ENCODE peak calls at places on chromosomes 1 and 21, in eight cellular contexts. F is cardiac fibroblast, N is psoas muscle, Q is HepG2, D is left ventricle myocardium inferior, U is uterus, Z is heart right ventricle, X is cardiac muscle cell. L is an unnamed sample.

GRCh38 chr1:54081306-54082270 is 28.2 kb downstream of the TCEANC2 start:
- DNase-seq in F (peak), N (peak), Q (peak), D (peak), U (peak), Z (peak), X (peak), L (peak)

GRCh38 chr21:38156200-38156599 is 100.6 kb upstream of the KCNJ15 start:
- DNase-seq in F (no peak), N (no peak), Q (no peak), D (no peak), U (no peak), Z (no peak), X (no peak), L (no peak)

GRCh38 chr1:9671377-9672140 is 20.0 kb downstream of the PIK3CD start:
- DNase-seq in F (peak), N (no peak), Q (peak), D (no peak), U (no peak), Z (no peak), X (no peak), L (no peak)

GRCh38 chr1:41802532-41803501 is 115.9 kb downstream of the HIVEP3 start:
- DNase-seq in F (no peak), N (peak), Q (no peak), D (peak), U (peak), Z (peak), X (no peak), L (no peak)

GRCh38 chr1:27356628-27357280 is 10.0 kb downstream of the MAP3K6 start:
- DNase-seq in F (no peak), N (no peak), Q (no peak), D (no peak), U (no peak), Z (no peak), X (no peak), L (no peak)

GRCh38 chr1:84174051-84174556 is 30.0 kb downstream of the PRKACB start:
- DNase-seq in F (peak), N (no peak), Q (peak), D (no peak), U (no peak), Z (no peak), X (peak), L (peak)

GRCh38 chr1:214427871-214428277 is 123.5 kb downstream of the PTPN14 start:
- DNase-seq in F (peak), N (no peak), Q (peak), D (no peak), U (no peak), Z (no peak), X (peak), L (peak)

GRCh38 chr1:55868026-55868425 is 652.9 kb upstream of the USP24 start:
- DNase-seq in F (peak), N (no peak), Q (peak), D (no peak), U (no peak), Z (no peak), X (peak), L (peak)

GRCh38 chr1:236502972-236503639 is 20.7 kb upstream of the LGALS8 start:
- DNase-seq in F (peak), N (peak), Q (peak), D (peak), U (peak), Z (peak), X (peak), L (peak)

GRCh38 chr1:233140519-233140918 is 155.0 kb downstream of the PCNX2 start:
- DNase-seq in F (peak), N (no peak), Q (no peak), D (no peak), U (peak), Z (no peak), X (peak), L (peak)

GRCh38 chr1:93707956-93708355 is 26.3 kb upstream of the BCAR3 start:
- DNase-seq in F (no peak), N (no peak), Q (no peak), D (no peak), U (no peak), Z (no peak), X (no peak), L (no peak)

GRCh38 chr1:5164155-5164554 is 509.7 kb downstream of the AJAP1 start:
- DNase-seq in F (no peak), N (no peak), Q (no peak), D (no peak), U (no peak), Z (no peak), X (no peak), L (no peak)

GRCh38 chr1:212121772-212122171 is 86.2 kb downstream of the DTL start:
- DNase-seq in F (no peak), N (no peak), Q (no peak), D (no peak), U (no peak), Z (no peak), X (no peak), L (no peak)

GRCh38 chr1:118118469-118118868 is 66.6 kb downstream of the SPAG17 start:
- DNase-seq in F (no peak), N (no peak), Q (peak), D (no peak), U (no peak), Z (no peak), X (no peak), L (no peak)

GRCh38 chr1:154941332-154941995 is 4.9 kb upstream of the PMVK start:
- DNase-seq in F (no peak), N (no peak), Q (peak), D (no peak), U (no peak), Z (no peak), X (no peak), L (no peak)

GRCh38 chr1:37085393-37085792 is 51.1 kb upstream of the GRIK3 start:
- DNase-seq in F (no peak), N (no peak), Q (peak), D (no peak), U (no peak), Z (no peak), X (no peak), L (no peak)

GRCh38 chr1:225549821-225550220 is 103.1 kb downstream of the ENAH start:
- DNase-seq in F (no peak), N (no peak), Q (no peak), D (no peak), U (no peak), Z (no peak), X (no peak), L (no peak)

GRCh38 chr1:186634511-186634910 is 45.7 kb downstream of the PTGS2 start:
- DNase-seq in F (no peak), N (no peak), Q (no peak), D (no peak), U (no peak), Z (no peak), X (no peak), L (no peak)

GRCh38 chr1:39116868-39117728 is 87.4 kb upstream of the MACF1 start:
- DNase-seq in F (peak), N (no peak), Q (peak), D (no peak), U (no peak), Z (no peak), X (peak), L (peak)

GRCh38 chr1:22250724-22251123 is 107.8 kb upstream of the WNT4 start:
- DNase-seq in F (peak), N (peak), Q (no peak), D (no peak), U (no peak), Z (no peak), X (peak), L (no peak)

GRCh38 chr1:156489935-156490293 is 10.7 kb downstream of the MEF2D start:
- DNase-seq in F (no peak), N (no peak), Q (no peak), D (no peak), U (no peak), Z (no peak), X (no peak), L (no peak)

GRCh38 chr1:156492591-156493080 is 7.9 kb downstream of the MEF2D start:
- DNase-seq in F (no peak), N (peak), Q (no peak), D (peak), U (no peak), Z (no peak), X (no peak), L (no peak)

GRCh38 chr1:156490401-156491032 is 10.1 kb downstream of the MEF2D start:
- DNase-seq in F (no peak), N (peak), Q (no peak), D (peak), U (peak), Z (peak), X (no peak), L (no peak)

GRCh38 chr1:156492013-156492590 is 8.5 kb downstream of the MEF2D start:
- DNase-seq in F (no peak), N (peak), Q (no peak), D (no peak), U (no peak), Z (no peak), X (no peak), L (no peak)

DNA sequence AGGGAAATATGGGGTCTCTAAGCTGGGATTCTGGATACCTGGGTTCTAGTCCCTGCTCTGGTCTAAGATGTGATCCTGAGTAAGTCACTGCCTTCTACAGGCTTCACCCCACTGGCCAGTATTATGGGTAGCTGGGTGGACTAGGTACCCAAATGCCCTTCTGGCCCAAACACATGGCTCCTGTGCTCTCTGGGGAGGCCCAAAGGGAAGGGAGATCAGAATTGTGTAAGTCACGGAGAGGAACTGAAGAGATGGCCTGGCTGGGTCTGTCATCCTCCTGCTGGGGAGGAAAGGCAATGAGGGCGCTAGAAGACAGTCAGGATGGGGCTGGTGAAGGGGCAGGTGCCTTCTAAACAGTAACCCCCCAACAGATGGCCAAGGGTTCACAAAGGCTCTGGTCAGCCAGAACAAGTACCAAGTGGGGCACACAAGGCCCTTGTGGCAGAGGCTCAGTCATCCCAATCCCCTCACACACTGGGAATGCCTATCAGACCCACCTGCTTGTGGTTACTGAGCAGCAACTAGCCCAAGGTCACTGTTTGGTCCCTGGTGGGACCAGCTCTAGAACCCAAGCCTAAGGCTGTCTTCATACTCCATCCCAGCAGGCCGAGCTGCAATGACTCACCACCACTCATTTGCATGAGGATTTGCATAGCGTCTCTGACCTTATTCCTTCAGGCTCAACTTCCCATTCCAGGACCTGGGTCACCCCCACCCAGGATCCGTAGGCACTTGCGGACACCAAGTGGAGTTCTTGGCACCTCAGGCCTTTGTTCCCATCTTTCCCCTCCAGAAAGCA is 9.2 kb downstream of the MEF2D start:
- DNase-seq in F (no peak), N (peak), Q (no peak), D (no peak), U (no peak), Z (no peak), X (no peak), L (no peak)
- H3K4me3 ChIP-seq in F (no peak), N (peak), Q (no peak), D (peak), U (peak), Z (peak), X (no peak), L (no peak)

DNA sequence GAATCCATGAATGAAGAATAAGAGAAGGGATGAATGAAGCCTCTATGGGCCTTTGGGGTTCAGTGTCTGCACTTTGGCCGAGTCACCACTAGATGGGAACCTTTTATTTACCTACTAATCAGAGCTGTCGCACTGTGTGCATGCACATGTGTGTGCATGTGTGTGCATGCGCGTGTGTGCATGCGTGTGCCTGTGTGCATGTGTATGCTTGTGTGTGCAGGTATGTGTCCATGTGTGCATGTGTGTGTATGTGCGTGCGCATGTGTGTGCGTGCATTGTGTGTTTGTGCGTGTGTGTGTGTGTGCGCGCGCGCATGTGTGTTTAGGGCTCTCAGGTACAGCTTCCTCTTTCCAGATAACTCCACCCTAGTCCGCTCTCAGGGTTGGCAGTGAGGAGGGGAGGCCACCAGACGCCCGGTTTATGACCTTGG is 20.4 kb upstream of the UBXN10 start:
- DNase-seq in F (peak), N (no peak), Q (peak), D (no peak), U (no peak), Z (no peak), X (peak), L (peak)
- TF ChIP-seq CTCF in F (peak), N (no peak), Q (peak), D (peak), U (no peak), Z (no peak), X (peak), L (peak)

GRCh38 chr1:160708118-160708517 is 3.5 kb downstream of the CD48 start:
- DNase-seq in F (no peak), N (no peak), Q (no peak), D (no peak), U (no peak), Z (no peak), X (no peak), L (no peak)

GRCh38 chr1:160710531-160711252 is 930 bp downstream of the CD48 start:
- DNase-seq in F (no peak), N (no peak), Q (no peak), D (no peak), U (no peak), Z (no peak), X (no peak), L (no peak)

GRCh38 chr1:160707171-160708109 is 4.2 kb downstream of the CD48 start:
- DNase-seq in F (no peak), N (no peak), Q (no peak), D (no peak), U (no peak), Z (no peak), X (no peak), L (no peak)

GRCh38 chr1:160709715-160710114 is 1.9 kb downstream of the CD48 start:
- DNase-seq in F (no peak), N (no peak), Q (no peak), D (no peak), U (no peak), Z (no peak), X (no peak), L (no peak)

DNA sequence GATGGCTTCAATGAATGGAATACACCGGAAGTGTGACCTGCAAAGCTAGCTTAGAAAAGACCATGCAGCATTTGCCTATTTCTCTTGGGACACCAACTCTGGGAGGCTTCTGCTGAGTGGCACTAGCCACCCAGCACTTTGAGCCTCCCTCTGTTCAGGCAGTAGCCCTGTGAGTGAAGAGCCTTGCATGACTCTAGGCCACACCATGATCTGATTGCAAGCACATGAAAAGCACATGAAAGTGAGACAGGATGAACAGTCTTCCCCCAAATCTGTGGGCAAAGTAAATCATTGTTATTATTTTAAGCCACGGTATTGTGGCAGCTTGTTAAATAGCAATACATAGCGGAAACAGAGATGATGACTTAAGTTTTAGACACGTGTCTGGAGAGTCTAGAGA is 2.8 kb downstream of the CD48 start:
- DNase-seq in F (no peak), N (no peak), Q (no peak), D (no peak), U (no peak), Z (no peak), X (no peak), L (no peak)
- H3K4me3 ChIP-seq in F (no peak), N (no peak), Q (no peak), D (no peak), U (no peak), Z (no peak), X (no peak), L (no peak)

GRCh38 chr1:82778612-82779011 is 977.9 kb downstream of the ADGRL2 start:
- DNase-seq in F (peak), N (no peak), Q (no peak), D (no peak), U (no peak), Z (no peak), X (peak), L (peak)
- TF ChIP-seq CTCF in F (peak), N (no peak), Q (no peak), D (peak), U (no peak), Z (no peak), X (no peak), L (peak)

GRCh38 chr1:204132718-204133117 is 19.1 kb downstream of the ETNK2 start:
- DNase-seq in F (no peak), N (no peak), Q (no peak), D (no peak), U (no peak), Z (no peak), X (no peak), L (no peak)
- H3K4me3 ChIP-seq in F (no peak), N (no peak), Q (no peak), D (no peak), U (no peak), Z (no peak), X (no peak), L (no peak)

GRCh38 chr1:174726167-174726879 is 273.4 kb upstream of the CACYBP start:
- DNase-seq in F (peak), N (no peak), Q (peak), D (no peak), U (no peak), Z (no peak), X (peak), L (peak)
- TF ChIP-seq CTCF in F (peak), N (peak), Q (peak), D (peak), U (no peak), Z (peak), X (peak), L (peak)

GRCh38 chr1:228415221-228415620 is 1.4 kb downstream of the TRIM17 start:
- DNase-seq in F (no peak), N (no peak), Q (no peak), D (no peak), U (no peak), Z (no peak), X (no peak), L (no peak)

GRCh38 chr1:228417061-228417460 is 400 bp upstream of the TRIM17 start:
- DNase-seq in F (no peak), N (no peak), Q (no peak), D (no peak), U (no peak), Z (no peak), X (no peak), L (no peak)

GRCh38 chr1:228415853-228416216 is 826 bp downstream of the TRIM17 start:
- DNase-seq in F (no peak), N (no peak), Q (no peak), D (no peak), U (no peak), Z (no peak), X (no peak), L (no peak)

GRCh38 chr1:228417471-228418203 is 976 bp upstream of the TRIM17 start:
- DNase-seq in F (no peak), N (no peak), Q (no peak), D (no peak), U (no peak), Z (no peak), X (peak), L (no peak)

DNA sequence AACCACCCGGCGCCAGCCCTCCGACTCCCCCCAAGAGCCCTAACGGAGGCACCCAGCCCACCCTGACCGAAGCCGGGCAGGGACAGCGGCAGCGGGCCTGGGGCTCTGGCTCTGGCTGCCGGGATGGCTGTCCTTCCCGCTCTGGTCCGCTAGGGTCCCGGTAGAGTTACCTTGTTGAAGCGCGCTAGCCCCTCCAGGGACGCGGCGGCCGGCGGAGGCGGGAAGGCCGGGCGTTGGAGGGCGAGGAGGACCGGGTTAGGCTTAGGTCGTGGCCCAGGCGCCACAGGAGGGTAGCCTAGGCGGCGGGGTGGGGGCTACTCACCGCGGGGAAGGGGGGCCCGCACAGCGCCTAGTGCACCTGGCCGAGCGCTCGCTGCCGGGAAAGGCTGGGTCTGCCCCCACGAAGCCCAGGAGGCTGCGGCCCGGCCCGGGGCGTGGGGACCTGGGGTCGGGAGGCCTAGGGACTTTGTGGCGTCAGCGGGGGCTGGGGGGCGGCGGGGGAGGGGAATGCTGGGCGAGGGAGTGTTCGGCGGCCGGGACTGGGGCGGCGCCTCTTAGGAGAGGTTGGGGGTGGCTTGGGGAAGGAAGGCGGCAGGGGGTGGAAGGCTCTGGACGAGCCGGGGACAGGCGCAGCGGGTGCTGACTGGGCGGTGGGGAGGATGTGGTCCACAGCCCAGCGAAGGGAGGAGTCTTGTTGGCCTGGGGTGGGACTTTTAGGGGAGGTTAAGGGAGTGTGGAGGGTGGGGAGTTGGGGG is at the start of gene TRIM17:
- DNase-seq in F (no peak), N (no peak), Q (peak), D (no peak), U (no peak), Z (no peak), X (peak), L (no peak)
- H3K4me3 ChIP-seq in F (peak), N (peak), Q (peak), D (peak), U (peak), Z (peak), X (peak), L (peak)

L was measured in fibroblast of pulmonary artery.